ENCODE peak calls at places on chromosomes 4 and X, in six cellular contexts. X is NB4, B is fibroblast of mammary gland, L is BJ, F is WERI-Rb-1, D is hepatocyte. J is an unnamed sample.

GRCh38 chrX:69531031-69531755 is 27.1 kb downstream of the NALF2 start:
- DNase-seq in X (no peak), B (no peak), L (no peak), F (no peak), D (no peak), J (no peak)

GRCh38 chrX:118541482-118541881 is 45.9 kb downstream of the DOCK11 start:
- DNase-seq in X (no peak), B (no peak), L (no peak), F (no peak), D (no peak), J (no peak)

GRCh38 chrX:133468081-133468480 is 52.8 kb upstream of the GPC4 start:
- DNase-seq in X (no peak), B (no peak), L (no peak), F (no peak), D (no peak), J (no peak)

GRCh38 chrX:30679369-30679768 is 26.1 kb downstream of the GK start:
- DNase-seq in X (no peak), B (no peak), L (no peak), F (no peak), D (no peak), J (no peak)

GRCh38 chr4:24557036-24558022 is 27.0 kb downstream of the DHX15 start:
- DNase-seq in X (peak), B (peak), L (no peak), F (no peak), D (peak), J (no peak)

GRCh38 chrX:136765957-136766356 is 14.8 kb downstream of the ARHGEF6 start:
- DNase-seq in X (no peak), B (peak), L (no peak), F (no peak), D (no peak), J (no peak)

GRCh38 chrX:39972340-39972739 is 125.4 kb downstream of the BCOR start:
- DNase-seq in X (no peak), B (peak), L (no peak), F (no peak), D (no peak), J (no peak)

GRCh38 chr4:63589796-63590195 is 819.5 kb downstream of the TECRL start:
- DNase-seq in X (no peak), B (no peak), L (no peak), F (no peak), D (peak), J (no peak)

GRCh38 chrX:44223150-44223549 is 120.3 kb downstream of the EFHC2 start:
- DNase-seq in X (no peak), B (peak), L (no peak), F (no peak), D (no peak), J (no peak)

GRCh38 chr4:76197001-76197743 is 16.5 kb downstream of the SCARB2 start:
- DNase-seq in X (no peak), B (peak), L (no peak), F (no peak), D (no peak), J (no peak)

GRCh38 chr4:76200771-76201224 is 12.8 kb downstream of the SCARB2 start:
- DNase-seq in X (peak), B (no peak), L (no peak), F (peak), D (peak), J (no peak)

GRCh38 chr4:76198411-76199237 is 15.0 kb downstream of the SCARB2 start:
- DNase-seq in X (peak), B (peak), L (peak), F (peak), D (peak), J (peak)

GRCh38 chr4:76197971-76198410 is 15.6 kb downstream of the SCARB2 start:
- DNase-seq in X (peak), B (peak), L (no peak), F (peak), D (peak), J (peak)

GRCh38 chr4:76199664-76200211 is 13.9 kb downstream of the SCARB2 start:
- DNase-seq in X (no peak), B (no peak), L (no peak), F (peak), D (no peak), J (peak)
- H3K4me3 ChIP-seq in X (no peak), B (no peak), L (no peak), F (no peak), D (no peak), J (peak)

GRCh38 chr4:185921583-185922555 is 109.9 kb upstream of the SORBS2 start:
- DNase-seq in X (no peak), B (no peak), L (no peak), F (no peak), D (peak), J (no peak)
- H3K4me3 ChIP-seq in X (no peak), B (no peak), L (no peak), F (peak), D (no peak), J (peak)

GRCh38 chrX:150871341-150871811 is 27.1 kb downstream of the CD99L2 start:
- DNase-seq in X (no peak), B (no peak), L (no peak), F (no peak), D (no peak), J (no peak)
- H3K4me3 ChIP-seq in X (no peak), B (no peak), L (no peak), F (no peak), D (no peak), J (no peak)

DNA sequence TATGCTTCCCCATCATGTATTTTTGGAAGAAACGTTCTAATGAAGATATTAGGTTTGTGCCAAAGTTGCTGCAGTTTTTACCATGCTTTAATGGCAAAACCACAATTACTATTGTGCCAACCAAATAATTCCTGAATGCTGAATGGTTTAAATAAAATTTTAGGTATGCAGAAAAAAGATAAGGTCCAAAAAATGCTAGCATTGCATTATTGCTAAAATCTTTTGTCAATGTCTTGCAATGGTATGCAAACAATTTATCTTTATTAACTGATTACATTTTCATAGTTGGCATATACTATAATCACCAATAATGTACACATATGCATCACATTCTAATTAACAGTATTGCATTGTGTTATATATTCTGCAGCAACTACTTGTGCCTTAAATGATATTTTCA is 1657.4 kb upstream of the IGFBP7 start:
- DNase-seq in X (no peak), B (no peak), L (no peak), F (no peak), D (no peak), J (no peak)
- H3K4me3 ChIP-seq in X (no peak), B (no peak), L (no peak), F (no peak), D (no peak), J (no peak)

GRCh38 chr4:159111417-159111816 is 8.5 kb downstream of the RAPGEF2 start:
- DNase-seq in X (no peak), B (no peak), L (no peak), F (no peak), D (no peak), J (no peak)
- H3K4me3 ChIP-seq in X (no peak), B (no peak), L (no peak), F (no peak), D (no peak), J (no peak)

GRCh38 chr4:7777017-7777710 is 162.5 kb downstream of the AFAP1 start:
- DNase-seq in X (no peak), B (no peak), L (no peak), F (no peak), D (no peak), J (no peak)
- H3K4me3 ChIP-seq in X (no peak), B (no peak), L (no peak), F (no peak), D (no peak), J (no peak)